ENCODE peak calls at places on chromosomes 4 and X, in four cellular contexts. H is AG08395, Z is RPMI7951, R is brain microvascular endothelial cell. J is an unnamed sample.
A peak's percentile ranks its signal among the peaks of the same experiment; 100 is the strongest.

GRCh38 chr4:26273308-26273980 is 47.4 kb upstream of the RBPJ start:
- DNase-seq in H (no peak), Z (no peak), R (no peak), J (no peak)

GRCh38 chr4:184475096-184475461 is 729 bp upstream of the IRF2 start:
- DNase-seq in H (peak; percentile 59), Z (peak; percentile 47), R (peak; percentile 20), J (peak; percentile 41)

GRCh38 chrX:107632291-107632690 is 4.0 kb downstream of the PRPS1 start:
- DNase-seq in H (no peak), Z (no peak), R (no peak), J (no peak)

GRCh38 chr4:138175337-138175794 is 66.8 kb downstream of the SLC7A11 start:
- DNase-seq in H (no peak), Z (no peak), R (peak; percentile 37), J (no peak)

GRCh38 chr4:102163404-102164140 is 181.7 kb downstream of the SLC39A8 start:
- DNase-seq in H (no peak), Z (no peak), R (no peak), J (no peak)

GRCh38 chr4:176492648-176493302 is 173.0 kb downstream of the SPCS3 start:
- DNase-seq in H (no peak), Z (peak; percentile 32), R (no peak), J (no peak)

GRCh38 chrX:70166601-70167590 is 10.4 kb upstream of the DGAT2L6 start:
- DNase-seq in H (peak; percentile 27), Z (peak; percentile 74), R (peak; percentile 34), J (peak; percentile 43)

GRCh38 chr4:19130836-19131235 is 1109.3 kb upstream of the LCORL start:
- DNase-seq in H (no peak), Z (peak; percentile 1), R (peak; percentile 27), J (no peak)

GRCh38 chrX:123822965-123823364 is 36.9 kb upstream of the XIAP start:
- DNase-seq in H (no peak), Z (no peak), R (no peak), J (no peak)

GRCh38 chr4:38308728-38309315 is 348.6 kb downstream of the PTTG2 start:
- DNase-seq in H (peak; percentile 34), Z (peak; percentile 63), R (peak; percentile 57), J (no peak)

GRCh38 chrX:40318796-40319195 is 221.0 kb upstream of the BCOR start:
- DNase-seq in H (no peak), Z (no peak), R (no peak), J (no peak)

GRCh38 chr4:140947507-140947906 is 185.8 kb downstream of the RNF150 start:
- DNase-seq in H (no peak), Z (peak; percentile 39), R (peak; percentile 72), J (no peak)

GRCh38 chr4:105265689-105266088 is 119.0 kb downstream of the TET2 start:
- DNase-seq in H (no peak), Z (no peak), R (no peak), J (no peak)

GRCh38 chr4:2413821-2414610 is 4.4 kb downstream of the ZFYVE28 start:
- DNase-seq in H (no peak), Z (no peak), R (no peak), J (peak; percentile 57)

GRCh38 chr4:83582289-83582756 is 46.4 kb downstream of the GPAT3 start:
- DNase-seq in H (peak; percentile 25), Z (peak; percentile 50), R (no peak), J (peak; percentile 71)

GRCh38 chr4:19309365-19309764 is 942.3 kb upstream of the SLIT2 start:
- DNase-seq in H (peak; percentile 47), Z (peak; percentile 67), R (peak; percentile 49), J (peak; percentile 96)

GRCh38 chr4:184375027-184375426 is 99.3 kb downstream of the IRF2 start:
- DNase-seq in H (no peak), Z (peak; percentile 32), R (no peak), J (no peak)

GRCh38 chr4:79107014-79107413 is 167.8 kb upstream of the PAQR3 start:
- DNase-seq in H (no peak), Z (no peak), R (no peak), J (no peak)

GRCh38 chr4:141350122-141350904 is 129.6 kb downstream of the ZNF330 start:
- DNase-seq in H (peak; percentile 45), Z (peak; percentile 28), R (peak; percentile 16), J (peak; percentile 89)

GRCh38 chr4:108940086-108941033 is 177.5 kb upstream of the ETNPPL start:
- DNase-seq in H (no peak), Z (no peak), R (no peak), J (peak; percentile 87)

GRCh38 chrX:41561045-41561444 is 113.9 kb downstream of the NYX start:
- DNase-seq in H (peak; percentile 53), Z (peak; percentile 85), R (peak; percentile 86), J (peak; percentile 38)

GRCh38 chr4:16194199-16194598 is 32.1 kb downstream of the TAPT1 start:
- DNase-seq in H (peak; percentile 38), Z (peak; percentile 15), R (peak; percentile 7), J (peak; percentile 41)

GRCh38 chrX:48966796-48967579 is 4.7 kb downstream of the KCND1 start:
- DNase-seq in H (peak; percentile 44), Z (peak; percentile 53), R (peak; percentile 25), J (no peak)

GRCh38 chr4:156784970-156785369 is 186.6 kb downstream of the PDGFC start:
- DNase-seq in H (no peak), Z (no peak), R (no peak), J (no peak)

GRCh38 chr4:87973283-87974169 is 2.0 kb upstream of the SPP1 start:
- DNase-seq in H (peak; percentile 65), Z (peak; percentile 65), R (peak; percentile 76), J (peak; percentile 63)

GRCh38 chr4:129899849-129900248 is 803.9 kb downstream of the C4orf33 start:
- DNase-seq in H (no peak), Z (no peak), R (no peak), J (no peak)